ENCODE peak calls at places on chromosomes 12 and 14, in five cellular contexts. B, Z, M, F and P are unnamed samples.

GRCh38 chr12:93407283-93407962 is 29.7 kb downstream of the NUDT4 start:
- DNase-seq in B (no peak), Z (no peak), M (no peak), F (peak; percentile 27), P (no peak)

GRCh38 chr12:77032406-77032805 is 33.0 kb downstream of the E2F7 start:
- DNase-seq in B (no peak), Z (peak; percentile 46), M (no peak), F (no peak), P (no peak)

GRCh38 chr14:102187044-102187443 is 47.3 kb downstream of the WDR20 start:
- DNase-seq in B (no peak), Z (peak; percentile 91), M (no peak), F (no peak), P (no peak)

GRCh38 chr14:71382315-71382714 is 475.1 kb downstream of the PCNX1 start:
- DNase-seq in B (no peak), Z (no peak), M (no peak), F (no peak), P (no peak)

GRCh38 chr12:130335517-130336392 is 1.9 kb upstream of the PIWIL1 start:
- DNase-seq in B (no peak), Z (peak; percentile 61), M (no peak), F (peak; percentile 74), P (no peak)

GRCh38 chr12:87793134-87793533 is 236.1 kb downstream of the C12orf50 start:
- DNase-seq in B (no peak), Z (peak; percentile 42), M (no peak), F (no peak), P (no peak)

GRCh38 chr12:98453070-98453469 is 62.3 kb upstream of the TMPO start:
- DNase-seq in B (no peak), Z (no peak), M (no peak), F (no peak), P (no peak)

GRCh38 chr12:57983150-57983857 is 41.9 kb downstream of the ATP23 start:
- DNase-seq in B (no peak), Z (peak; percentile 70), M (peak; percentile 42), F (peak; percentile 75), P (no peak)

GRCh38 chr12:58455146-58455545 is 465.2 kb downstream of the LRIG3 start:
- DNase-seq in B (no peak), Z (no peak), M (no peak), F (no peak), P (no peak)

GRCh38 chr12:3551386-3551785 is 60.4 kb downstream of the PRMT8 start:
- DNase-seq in B (no peak), Z (no peak), M (no peak), F (no peak), P (no peak)

GRCh38 chr14:100012928-100013327 is 52.3 kb upstream of the EVL start:
- DNase-seq in B (no peak), Z (no peak), M (no peak), F (no peak), P (no peak)

GRCh38 chr14:51574009-51574408 is 77.7 kb upstream of the FRMD6 start:
- DNase-seq in B (no peak), Z (no peak), M (no peak), F (no peak), P (no peak)

GRCh38 chr14:77988966-77989365 is 181.2 kb upstream of the NRXN3 start:
- DNase-seq in B (no peak), Z (peak; percentile 95), M (no peak), F (no peak), P (no peak)

GRCh38 chr14:86708846-86709339 is 1178.9 kb downstream of the FLRT2 start:
- DNase-seq in B (no peak), Z (no peak), M (no peak), F (no peak), P (no peak)

GRCh38 chr14:89851031-89851430 is 103.5 kb downstream of the EFCAB11 start:
- DNase-seq in B (no peak), Z (no peak), M (no peak), F (no peak), P (no peak)

GRCh38 chr14:64705406-64706118 is 1.3 kb downstream of the PLEKHG3 start:
- DNase-seq in B (no peak), Z (no peak), M (no peak), F (no peak), P (no peak)

GRCh38 chr12:121530600-121531355 is 50.0 kb downstream of the KDM2B start:
- DNase-seq in B (peak; percentile 85), Z (peak; percentile 84), M (peak; percentile 48), F (peak; percentile 63), P (no peak)

GRCh38 chr14:101877766-101878165 is 86.6 kb upstream of the DYNC1H1 start:
- DNase-seq in B (no peak), Z (no peak), M (no peak), F (no peak), P (no peak)

GRCh38 chr12:123896786-123897185 is 75.8 kb downstream of the CCDC92 start:
- DNase-seq in B (no peak), Z (peak; percentile 77), M (no peak), F (no peak), P (no peak)

GRCh38 chr12:101097829-101098580 is 112.0 kb downstream of the SLC5A8 start:
- DNase-seq in B (no peak), Z (no peak), M (no peak), F (no peak), P (no peak)

GRCh38 chr12:76006028-76006916 is 25.3 kb downstream of the PHLDA1 start:
- DNase-seq in B (no peak), Z (no peak), M (no peak), F (no peak), P (no peak)

GRCh38 chr12:120831648-120832267 is 72.4 kb downstream of the SPPL3 start:
- DNase-seq in B (no peak), Z (no peak), M (no peak), F (no peak), P (no peak)

GRCh38 chr14:49050836-49051235 is 535.3 kb downstream of the RPS29 start:
- DNase-seq in B (no peak), Z (peak; percentile 11), M (no peak), F (no peak), P (no peak)

GRCh38 chr12:34396861-34397590 is 374.7 kb downstream of the ALG10 start:
- DNase-seq in B (peak; percentile 58), Z (no peak), M (no peak), F (no peak), P (peak; percentile 65)

GRCh38 chr14:54715244-54715643 is 148.3 kb downstream of the SAMD4A start:
- DNase-seq in B (no peak), Z (peak; percentile 61), M (no peak), F (peak; percentile 29), P (no peak)

GRCh38 chr14:67483599-67484270 is 4.8 kb downstream of the TMEM229B start:
- DNase-seq in B (no peak), Z (no peak), M (no peak), F (no peak), P (no peak)

GRCh38 chr14:67487937-67488893 is at the start of gene TMEM229B:
- DNase-seq in B (no peak), Z (no peak), M (no peak), F (no peak), P (no peak)

GRCh38 chr14:67487332-67487731 is 1.2 kb downstream of the TMEM229B start:
- DNase-seq in B (no peak), Z (no peak), M (no peak), F (no peak), P (no peak)

GRCh38 chr14:67485501-67486095 is 2.9 kb downstream of the TMEM229B start:
- DNase-seq in B (no peak), Z (no peak), M (no peak), F (peak; percentile 29), P (no peak)

GRCh38 chr14:67486890-67487289 is 1.6 kb downstream of the TMEM229B start:
- DNase-seq in B (no peak), Z (no peak), M (no peak), F (no peak), P (no peak)
- TF ChIP-seq CTCF in B (no peak), Z (no peak), M (no peak), F (no peak), P (no peak)

GRCh38 chr12:104549820-104550480 is 93.2 kb downstream of the CHST11 start:
- DNase-seq in B (no peak), Z (peak; percentile 68), M (no peak), F (no peak), P (no peak)

GRCh38 chr12:104555650-104556049 is 98.9 kb downstream of the CHST11 start:
- DNase-seq in B (no peak), Z (no peak), M (no peak), F (no peak), P (no peak)

GRCh38 chr12:104547239-104547638 is 90.5 kb downstream of the CHST11 start:
- DNase-seq in B (peak; percentile 53), Z (no peak), M (no peak), F (no peak), P (no peak)

GRCh38 chr12:104546575-104546974 is 89.8 kb downstream of the CHST11 start:
- DNase-seq in B (no peak), Z (no peak), M (no peak), F (no peak), P (no peak)

GRCh38 chr12:104551313-104551931 is 94.7 kb downstream of the CHST11 start:
- DNase-seq in B (no peak), Z (no peak), M (no peak), F (no peak), P (no peak)
- TF ChIP-seq CTCF in B (no peak), Z (no peak), M (no peak), F (no peak), P (no peak)

GRCh38 chr14:76121089-76121748 is 30.5 kb upstream of the GPATCH2L start:
- DNase-seq in B (no peak), Z (no peak), M (no peak), F (no peak), P (no peak)

GRCh38 chr14:76118594-76118993 is 33.1 kb upstream of the GPATCH2L start:
- DNase-seq in B (no peak), Z (no peak), M (no peak), F (no peak), P (no peak)

GRCh38 chr14:76126066-76126465 is 25.7 kb upstream of the GPATCH2L start:
- DNase-seq in B (no peak), Z (no peak), M (no peak), F (no peak), P (no peak)

GRCh38 chr14:76125506-76125905 is 26.2 kb upstream of the GPATCH2L start:
- DNase-seq in B (no peak), Z (no peak), M (no peak), F (no peak), P (no peak)

DNA sequence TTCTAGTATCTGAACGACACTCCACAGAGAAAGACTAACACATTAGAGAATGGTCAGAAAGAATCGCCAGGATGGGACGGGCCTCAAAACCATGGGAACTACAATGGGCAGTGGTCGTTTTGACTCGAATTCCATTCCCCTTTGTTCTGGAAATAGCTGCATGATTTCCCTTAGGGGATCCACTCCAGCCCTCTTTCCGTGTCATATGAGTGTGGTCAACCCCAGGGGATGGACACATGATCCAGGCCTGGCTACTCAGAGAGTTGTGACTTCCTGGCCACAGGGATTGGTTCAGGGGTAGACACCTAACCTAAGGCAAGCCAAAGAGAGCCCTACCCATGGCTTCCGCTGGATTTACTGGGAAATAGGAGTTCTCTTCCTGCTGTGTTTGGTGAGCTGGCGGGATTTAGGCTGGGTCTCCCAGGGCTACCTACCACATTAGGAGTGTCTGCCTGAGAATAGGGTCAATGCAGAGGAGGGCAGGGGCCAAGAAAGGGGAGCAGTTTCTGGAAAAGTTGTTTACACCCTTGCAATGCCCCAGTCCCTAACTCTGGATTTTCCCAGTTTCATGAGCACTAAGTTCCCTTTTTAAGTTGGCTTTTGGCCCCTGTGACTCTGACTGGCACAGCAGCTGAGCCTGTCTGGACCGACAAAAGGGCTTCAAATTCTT is 28.2 kb upstream of the GPATCH2L start:
- DNase-seq in B (no peak), Z (no peak), M (no peak), F (peak; percentile 66), P (no peak)
- TF ChIP-seq CTCF in B (no peak), Z (no peak), M (no peak), F (no peak), P (no peak)

GRCh38 chr12:51678086-51678724 is 87.2 kb downstream of the SCN8A start:
- DNase-seq in B (no peak), Z (peak; percentile 63), M (peak; percentile 41), F (peak; percentile 90), P (no peak)
- TF ChIP-seq CTCF in B (peak; percentile 55), Z (peak; percentile 91), M (peak; percentile 43), F (peak; percentile 79), P (peak; percentile 77)